ENCODE peak calls at places on chromosome 19, in six cellular contexts. A, D, V, R, E and U are unnamed samples.

GRCh38 chr19:1027020-1027952 is 878 bp downstream of the CNN2 start:
- DNase-seq in E (no peak), V (no peak), A (no peak), R (no peak), D (no peak), U (no peak)

GRCh38 chr19:29804493-29804892 is 7.3 kb upstream of the CCNE1 start:
- DNase-seq in A (no peak), E (no peak), D (no peak), V (no peak), R (no peak), U (no peak)

GRCh38 chr19:55454787-55455243 is 6.6 kb downstream of the ISOC2 start:
- DNase-seq in A (no peak), D (peak), E (peak), R (no peak), V (no peak), U (no peak)

GRCh38 chr19:33156354-33156753 is 24.4 kb downstream of the WDR88 start:
- DNase-seq in D (peak), R (no peak), V (no peak), A (no peak), E (no peak), U (no peak)

GRCh38 chr19:3024870-3025515 is 4.1 kb downstream of the TLE2 start:
- DNase-seq in R (no peak), D (no peak), A (no peak), E (no peak), V (no peak), U (no peak)

GRCh38 chr19:42249769-42250168 is 5.2 kb downstream of the ERF start:
- DNase-seq in D (no peak), R (no peak), A (no peak), V (no peak), E (no peak), U (no peak)

GRCh38 chr19:54369082-54369691 is 4.5 kb upstream of the LAIR1 start:
- DNase-seq in V (no peak), R (no peak), A (no peak), E (no peak), D (no peak), U (no peak)

GRCh38 chr19:6837525-6837924 is 49.9 kb upstream of the ADGRE1 start:
- DNase-seq in V (no peak), D (no peak), A (no peak), E (no peak), R (no peak), U (no peak)

GRCh38 chr19:6482343-6482686 is 728 bp upstream of the DENND1C start:
- DNase-seq in E (no peak), D (no peak), A (no peak), R (no peak), V (no peak), U (no peak)